ENCODE peak calls at places on chromosomes 16 and 17, in seven cellular contexts. Q, C, J, U, M, G and V are unnamed samples.

GRCh38 chr17:55996826-55997225 is 156.4 kb upstream of the ANKFN1 start:
- DNase-seq in C (no peak), J (no peak), G (no peak), Q (no peak), M (no peak), U (no peak), V (no peak)

GRCh38 chr16:66588981-66589713 is 9.9 kb downstream of the CMTM2 start:
- DNase-seq in M (peak; percentile 44), C (peak; percentile 46), U (peak; percentile 51), J (peak; percentile 82), Q (peak; percentile 86), G (peak; percentile 84), V (peak; percentile 60)

GRCh38 chr17:2101448-2102257 is 46.8 kb downstream of the HIC1 start:
- DNase-seq in G (no peak), C (peak; percentile 32), M (no peak), J (peak; percentile 88), Q (peak; percentile 62), U (peak; percentile 86), V (peak; percentile 70)

GRCh38 chr16:50407351-50407750 is 38.6 kb upstream of the BRD7 start:
- DNase-seq in G (peak; percentile 81), Q (no peak), M (no peak), C (no peak), J (no peak), U (no peak), V (no peak)

GRCh38 chr16:30992931-30993816 is 8.2 kb downstream of the HSD3B7 start:
- DNase-seq in G (no peak), J (no peak), Q (no peak), C (no peak), M (no peak), U (no peak), V (no peak)

GRCh38 chr16:66954097-66954659 is 6.9 kb upstream of the CES3 start:
- DNase-seq in G (peak; percentile 94), Q (peak; percentile 77), J (no peak), M (peak; percentile 81), C (peak; percentile 83), U (peak; percentile 82), V (peak; percentile 73)

GRCh38 chr17:73760186-73760758 is 116.0 kb upstream of the SDK2 start:
- DNase-seq in J (no peak), U (no peak), C (no peak), G (peak; percentile 93), M (no peak), Q (no peak), V (no peak)

GRCh38 chr17:75271955-75272847 is 1.2 kb upstream of the MIF4GD start:
- DNase-seq in J (no peak), Q (peak; percentile 47), G (peak; percentile 66), M (peak; percentile 46), C (peak; percentile 54), U (no peak), V (no peak)

GRCh38 chr17:1010086-1010450 is 13.1 kb downstream of the TIMM22 start:
- DNase-seq in Q (no peak), C (no peak), J (no peak), G (no peak), U (no peak), M (no peak), V (no peak)

GRCh38 chr16:26360867-26361266 is 669.1 kb downstream of the HS3ST4 start:
- DNase-seq in M (no peak), J (no peak), U (no peak), Q (no peak), G (no peak), C (no peak), V (no peak)

GRCh38 chr17:13888043-13888442 is 181.3 kb upstream of the COX10 start:
- DNase-seq in Q (no peak), G (no peak), C (no peak), J (no peak), M (peak; percentile 35), U (no peak), V (no peak)

GRCh38 chr16:50299508-50300105 is 33.3 kb downstream of the ADCY7 start:
- DNase-seq in U (no peak), J (peak; percentile 53), M (no peak), Q (peak; percentile 29), C (no peak), G (peak; percentile 24), V (no peak)

GRCh38 chr17:21173543-21173942 is 40.4 kb downstream of the TMEM11 start:
- DNase-seq in G (peak; percentile 33), M (no peak), C (no peak), U (no peak), J (no peak), Q (no peak), V (no peak)

GRCh38 chr17:44489581-44489980 is 13.6 kb downstream of the GPATCH8 start:
- DNase-seq in G (no peak), M (no peak), U (no peak), C (no peak), J (no peak), Q (no peak), V (no peak)

GRCh38 chr17:6698004-6698403 is 15.2 kb downstream of the SLC13A5 start:
- DNase-seq in M (no peak), G (no peak), Q (no peak), C (no peak), U (no peak), J (no peak), V (no peak)

GRCh38 chr17:69763503-69763902 is 311.5 kb upstream of the KCNJ16 start:
- DNase-seq in C (no peak), M (peak; percentile 29), U (no peak), J (no peak), G (peak; percentile 63), Q (no peak), V (no peak)

GRCh38 chr16:52643006-52643405 is 96.1 kb upstream of the TOX3 start:
- DNase-seq in M (no peak), G (no peak), C (no peak), Q (no peak), J (no peak), U (peak; percentile 17), V (no peak)

GRCh38 chr16:55760665-55761035 is 72.2 kb downstream of the CES1 start:
- DNase-seq in M (no peak), U (no peak), C (no peak), J (peak; percentile 77), Q (no peak), G (no peak), V (no peak)

GRCh38 chr17:12352127-12352526 is 313.6 kb upstream of the MYOCD start:
- DNase-seq in C (no peak), Q (no peak), G (no peak), M (no peak), U (no peak), J (no peak), V (no peak)
- H3K27ac ChIP-seq in C (no peak overlapping the region), Q (no peak overlapping the region), G (no peak overlapping the region), M (no peak overlapping the region), U (no peak overlapping the region), J (no peak overlapping the region), V (no peak overlapping the region)

DNA sequence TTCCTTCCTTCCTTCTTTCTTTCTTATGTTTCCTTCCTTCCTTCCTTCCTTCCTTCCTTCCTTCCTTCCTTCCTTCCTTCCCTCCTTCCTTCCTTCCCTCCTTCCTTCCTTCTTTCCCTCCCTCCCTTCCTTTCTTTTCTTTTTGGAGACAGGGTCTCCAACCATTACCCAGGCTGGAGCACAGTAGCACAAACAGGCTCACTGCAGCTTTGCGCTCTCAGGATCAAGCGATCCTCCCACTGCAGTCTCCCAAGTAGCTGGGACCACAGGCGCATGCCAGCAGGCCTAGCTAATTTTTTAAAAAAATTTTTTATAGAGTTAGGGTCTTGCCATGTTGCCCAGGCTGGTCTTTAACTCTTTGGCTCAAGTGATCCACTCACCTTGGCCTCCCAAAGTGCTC is 31.8 kb upstream of the ZKSCAN2 start:
- DNase-seq in G (no peak), C (no peak), J (no peak), Q (no peak), M (no peak), U (no peak), V (no peak)
- H3K27ac ChIP-seq in G (no peak overlapping the region), C (no peak overlapping the region), J (no peak overlapping the region), Q (no peak overlapping the region), M (no peak overlapping the region), U (no peak overlapping the region), V (no peak overlapping the region)

DNA sequence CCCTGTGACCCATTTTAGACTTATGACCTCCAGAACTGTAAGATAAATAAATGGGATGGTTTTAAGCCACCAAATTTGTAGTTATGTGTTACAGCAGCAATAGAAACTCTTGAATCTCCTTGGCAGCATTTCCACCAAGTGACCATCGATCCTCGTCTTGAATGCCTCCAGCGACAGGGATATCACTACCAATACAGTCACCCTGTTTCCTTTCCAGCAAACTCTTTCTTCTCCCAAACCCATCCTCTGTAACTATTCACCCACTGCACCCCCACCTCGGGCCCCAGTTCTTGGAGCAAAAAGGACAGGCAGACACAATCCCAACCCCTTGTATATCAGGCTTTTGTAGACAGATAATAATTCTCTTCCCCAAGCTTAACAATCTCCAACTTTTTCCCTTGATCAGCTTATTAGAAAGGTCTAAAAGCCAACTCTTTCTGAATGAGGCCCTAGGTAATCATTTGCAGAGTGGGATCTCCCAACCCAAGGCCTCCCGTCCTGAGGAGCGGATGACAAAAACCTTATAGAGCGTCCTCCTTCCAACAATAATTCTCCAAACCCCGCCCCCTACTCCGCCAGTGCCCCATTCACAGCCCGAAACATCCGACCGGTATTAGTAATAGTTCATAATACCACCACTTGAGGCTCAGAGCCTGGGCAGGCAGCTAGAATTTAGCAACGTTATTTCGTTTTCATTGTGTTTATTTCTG is 14.7 kb upstream of the PLLP start:
- DNase-seq in C (no peak), Q (peak; percentile 69), M (no peak), U (no peak), G (no peak), J (no peak), V (no peak)
- H3K27ac ChIP-seq in C (peak overlapping the region; percentile 17), Q (peak overlapping the region; percentile 68), M (peak overlapping the region; percentile 78), U (peak overlapping the region; percentile 83), G (no peak overlapping the region), J (peak overlapping the region; percentile 86), V (peak overlapping the region; percentile 75)

DNA sequence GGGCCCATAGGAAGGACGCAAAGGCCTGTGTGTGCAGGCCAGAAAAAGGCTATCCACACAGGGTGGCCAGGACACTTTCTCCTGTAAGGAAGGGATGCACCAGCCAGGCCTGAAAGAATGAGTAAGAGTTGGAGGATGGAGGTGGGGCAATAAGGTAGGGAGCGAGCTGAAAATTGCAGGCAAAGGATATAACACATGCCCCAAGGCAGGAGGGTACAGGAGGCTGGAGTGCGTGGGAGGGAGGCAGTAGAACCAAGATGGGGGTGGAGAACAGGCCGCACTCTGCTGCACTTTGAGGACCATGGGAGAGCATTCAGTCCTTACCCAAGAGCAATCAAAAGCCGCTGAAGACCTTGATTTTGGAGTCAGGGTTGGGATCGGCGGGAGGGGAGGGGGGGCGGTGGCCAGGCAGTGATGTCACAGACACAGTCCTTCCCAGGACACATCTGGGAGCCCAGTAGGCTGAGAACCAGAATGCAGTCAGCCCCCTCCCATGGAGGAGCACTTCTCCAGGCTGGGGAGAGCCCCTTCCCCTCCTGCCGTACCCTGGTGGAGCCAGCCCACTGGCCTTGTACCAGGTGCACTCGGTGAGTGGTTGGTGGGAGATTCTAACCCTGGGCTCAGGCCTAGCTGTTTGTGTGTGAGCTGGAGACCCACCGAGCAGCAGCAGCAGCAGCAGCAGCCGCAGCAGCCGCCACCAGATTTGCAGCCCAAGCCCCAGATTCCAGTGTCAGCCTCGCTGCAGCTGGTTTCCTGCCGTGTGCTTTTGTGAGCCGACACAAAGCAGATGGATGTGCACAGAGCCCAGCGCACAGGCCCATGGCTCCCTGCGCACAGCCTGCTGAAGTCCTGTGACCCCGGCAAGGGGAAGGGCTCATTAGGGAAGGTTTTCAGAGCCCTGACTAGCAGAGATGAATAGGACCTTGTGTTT is 17.5 kb downstream of the ANKRD40 start:
- DNase-seq in Q (no peak), G (peak; percentile 71), J (peak; percentile 55), C (no peak), U (no peak), M (peak; percentile 30), V (no peak)
- H3K27ac ChIP-seq in Q (no peak overlapping the region), G (peak overlapping the region; percentile 97), J (no peak overlapping the region), C (no peak overlapping the region), U (peak overlapping the region; percentile 90), M (no peak overlapping the region), V (no peak overlapping the region)